ENCODE peak calls at places on chromosomes 11 and 22, in nine cellular contexts. K, U, C, B, Q, M, N, X and Z are unnamed samples.

GRCh38 chr11:1838426-1839131 is at the start of gene TNNI2:
- ATAC-seq in B (peak), M (peak), Q (no peak), N (no peak), U (no peak), X (no peak), K (peak), C (peak), Z (no peak)

GRCh38 chr11:45722144-45722543 is 56.7 kb upstream of the CHST1 start:
- ATAC-seq in K (peak), Q (no peak), N (no peak), C (peak), M (peak), B (no peak), X (no peak), U (peak), Z (no peak)

GRCh38 chr11:72626637-72626936 is 47.6 kb downstream of the PDE2A start:
- ATAC-seq in N (no peak), X (no peak), Q (no peak), C (no peak), U (no peak), K (no peak), B (no peak), M (no peak), Z (no peak)

GRCh38 chr11:113104390-113105251 is 143.4 kb downstream of the NCAM1 start:
- ATAC-seq in K (no peak), U (no peak), N (no peak), X (no peak), M (no peak), B (no peak), Q (no peak), C (no peak), Z (no peak)

GRCh38 chr11:105609832-105610781 is at the start of gene GRIA4:
- ATAC-seq in N (peak), K (peak), U (peak), X (peak), B (peak), C (no peak), M (no peak), Q (peak), Z (peak)

GRCh38 chr11:33743291-33743690 is 7.1 kb upstream of the CD59 start:
- ATAC-seq in N (no peak), U (no peak), M (no peak), Q (no peak), C (no peak), K (no peak), B (no peak), X (no peak), Z (no peak)

GRCh38 chr11:60164550-60165075 is 18.3 kb downstream of the MS4A6A start:
- ATAC-seq in U (no peak), C (no peak), B (peak), X (no peak), N (no peak), Q (no peak), K (no peak), M (no peak), Z (no peak)

GRCh38 chr11:71489311-71490043 is 36.5 kb downstream of the NADSYN1 start:
- ATAC-seq in Q (peak), B (peak), X (no peak), K (peak), C (no peak), N (no peak), U (no peak), M (no peak), Z (no peak)

GRCh38 chr11:39990413-39990812 is 1469.0 kb downstream of the LRRC4C start:
- ATAC-seq in M (no peak), X (no peak), B (no peak), U (no peak), N (no peak), K (no peak), C (no peak), Q (no peak), Z (no peak)

GRCh38 chr22:30337461-30337778 is 10.7 kb upstream of the TBC1D10A start:
- ATAC-seq in B (no peak), N (no peak), K (no peak), U (no peak), X (no peak), M (peak), Q (no peak), C (no peak), Z (no peak)

GRCh38 chr11:75323609-75324008 is 27.9 kb downstream of the ARRB1 start:
- ATAC-seq in K (no peak), X (peak), N (peak), U (no peak), B (no peak), M (no peak), Q (no peak), C (no peak), Z (no peak)

GRCh38 chr11:45597116-45597515 is 68.3 kb downstream of the CHST1 start:
- ATAC-seq in C (no peak), K (no peak), M (no peak), N (no peak), X (no peak), B (no peak), Q (no peak), U (no peak), Z (no peak)

GRCh38 chr22:33842006-33842354 is 78.3 kb downstream of the LARGE1 start:
- ATAC-seq in U (no peak), K (no peak), Q (no peak), C (no peak), B (no peak), N (no peak), M (no peak), X (no peak), Z (no peak)

GRCh38 chr22:36163497-36163896 is 2.9 kb upstream of the APOL3 start:
- ATAC-seq in K (no peak), M (no peak), U (no peak), N (no peak), Q (no peak), X (no peak), C (no peak), B (no peak), Z (no peak)

GRCh38 chr22:40414838-40415505 is 44.6 kb downstream of the SGSM3 start:
- ATAC-seq in B (peak), M (no peak), Q (no peak), X (no peak), N (no peak), U (no peak), K (no peak), C (no peak), Z (no peak)

GRCh38 chr11:73645570-73645969 is 811 bp upstream of the PLEKHB1 start:
- ATAC-seq in X (no peak), K (no peak), N (no peak), C (no peak), Q (no peak), M (no peak), B (no peak), U (no peak), Z (no peak)

GRCh38 chr22:50483977-50484853 is 2.4 kb upstream of the MIOX start:
- ATAC-seq in N (no peak), K (no peak), Q (no peak), B (peak), C (peak), M (no peak), X (peak), U (no peak), Z (no peak)

GRCh38 chr22:24847490-24847889 is 41.5 kb downstream of the SGSM1 start:
- ATAC-seq in C (no peak), B (no peak), Q (no peak), M (no peak), U (no peak), K (no peak), N (no peak), X (no peak), Z (no peak)

GRCh38 chr22:47000256-47000655 is 237.8 kb downstream of the TBC1D22A start:
- ATAC-seq in X (no peak), U (no peak), K (no peak), N (no peak), M (no peak), C (no peak), Q (no peak), B (peak), Z (no peak)

GRCh38 chr11:32305460-32305859 is 129.9 kb downstream of the WT1 start:
- ATAC-seq in M (no peak), B (no peak), K (no peak), C (no peak), U (no peak), Q (no peak), N (no peak), X (no peak), Z (no peak)

GRCh38 chr11:116601734-116602636 is 170.8 kb downstream of the BUD13 start:
- ATAC-seq in N (no peak), K (no peak), X (peak), U (no peak), M (no peak), B (no peak), C (no peak), Q (no peak), Z (no peak)

DNA sequence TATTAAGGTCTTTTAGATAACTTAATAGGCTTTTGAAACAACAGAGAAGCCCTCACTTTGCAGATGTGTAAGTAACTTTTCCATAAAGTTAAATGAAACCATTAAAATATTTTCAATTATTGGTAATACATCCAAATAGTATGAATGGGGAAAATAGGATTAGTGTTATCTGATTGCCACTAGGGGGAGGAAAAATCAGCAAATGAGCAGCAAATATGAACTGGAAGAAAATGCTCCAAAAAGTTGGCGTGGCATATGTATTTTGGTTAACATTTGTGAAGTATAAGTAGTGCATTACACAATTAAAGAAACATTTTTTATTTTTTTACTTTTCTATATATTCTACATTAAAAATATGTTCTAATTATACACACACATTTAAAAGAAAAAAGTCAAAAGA is 259.8 kb upstream of the ANO5 start:
- ATAC-seq in B (peak), N (no peak), C (no peak), M (no peak), U (no peak), Q (no peak), X (no peak), K (no peak), Z (no peak)
- TF ChIP-seq CTCF in B (peak), N (no peak), C (no peak), M (peak), U (no peak), Q (no peak), X (peak), K (peak), Z (peak)

DNA sequence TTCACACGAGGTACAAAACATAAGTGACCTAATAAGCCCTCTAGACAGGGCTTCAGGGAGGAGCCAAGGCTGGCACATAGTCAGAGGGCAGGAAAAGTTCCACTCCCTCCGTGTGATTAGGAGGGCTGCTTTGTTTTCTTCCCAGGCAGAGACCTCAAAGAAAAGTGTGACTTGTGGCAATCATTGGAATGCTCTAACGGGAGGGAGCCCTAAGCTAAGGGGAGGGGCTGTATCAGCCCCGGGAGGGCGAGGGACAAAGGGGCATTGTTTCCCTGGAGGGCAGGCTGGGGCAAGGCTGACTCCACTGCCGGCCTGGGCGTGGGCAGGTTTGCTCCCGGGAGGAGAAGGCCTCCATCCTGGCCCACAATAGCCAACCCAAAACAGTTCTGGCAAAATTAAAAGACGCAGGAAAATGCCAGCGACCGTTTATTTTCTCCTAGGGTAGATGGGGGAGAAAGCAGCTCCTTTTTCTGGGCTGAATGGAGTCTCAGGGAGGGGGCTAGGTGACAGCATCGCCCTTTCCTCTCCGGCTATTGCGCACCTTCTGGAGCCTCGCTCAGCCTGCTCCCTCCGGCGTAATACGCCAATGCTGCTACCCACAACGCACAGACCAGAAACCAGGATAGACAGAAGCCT is 60.1 kb downstream of the ENDOD1 start:
- ATAC-seq in X (peak), Q (no peak), U (peak), K (no peak), M (no peak), C (no peak), N (peak), B (no peak), Z (peak)
- TF ChIP-seq POLR2A in X (no peak), Q (no peak), U (no peak), K (no peak), M (no peak), C (no peak), N (no peak), B (no peak), Z (no peak)

DNA sequence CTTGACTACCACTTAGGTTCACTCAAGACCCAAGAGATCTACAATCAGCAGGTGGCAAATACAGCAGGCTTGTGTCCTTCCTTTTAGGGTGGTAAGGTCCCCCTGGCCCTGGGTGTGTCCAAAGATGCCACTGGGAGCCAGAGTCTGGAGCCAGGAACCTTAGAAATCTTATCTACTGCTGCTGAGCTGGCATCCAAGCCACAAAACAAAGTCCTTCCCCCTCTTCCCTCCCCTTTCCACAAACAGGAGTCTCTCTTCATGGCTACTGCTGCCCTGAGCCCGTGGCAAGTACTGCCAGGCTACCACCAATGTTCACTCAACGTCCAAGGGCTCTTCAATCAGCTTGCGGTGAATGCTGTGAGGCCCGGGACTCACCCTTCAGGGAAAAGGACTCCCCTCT is 21.4 kb upstream of the AQP11 start:
- ATAC-seq in Q (no peak), X (peak), B (no peak), N (no peak), M (no peak), U (no peak), C (no peak), K (no peak), Z (no peak)
- TF ChIP-seq CTCF in Q (no peak), X (no peak), B (no peak), N (no peak), M (no peak), U (no peak), C (no peak), K (no peak), Z (no peak)

GRCh38 chr11:67438121-67438902 is 830 bp upstream of the PTPRCAP start:
- ATAC-seq in B (peak), X (no peak), K (no peak), N (no peak), U (no peak), Q (no peak), M (no peak), C (no peak), Z (no peak)
- TF ChIP-seq POLR2A in B (peak), X (no peak), K (no peak), N (no peak), U (no peak), Q (no peak), M (no peak), C (peak), Z (no peak)

GRCh38 chr11:63019506-63019905 is 3.9 kb upstream of the SLC22A8 start:
- ATAC-seq in X (no peak), C (no peak), M (no peak), K (no peak), U (no peak), N (no peak), B (no peak), Q (no peak), Z (no peak)

GRCh38 chr11:63023415-63023814 is 7.8 kb upstream of the SLC22A8 start:
- ATAC-seq in C (no peak), M (no peak), X (no peak), U (no peak), K (peak), N (no peak), Q (no peak), B (no peak), Z (no peak)

GRCh38 chr11:63023851-63024648 is 8.4 kb upstream of the SLC22A8 start:
- ATAC-seq in B (peak), M (peak), X (peak), C (peak), K (peak), Q (peak), U (peak), N (peak), Z (peak)

GRCh38 chr11:63022422-63022821 is 6.8 kb upstream of the SLC22A8 start:
- ATAC-seq in N (no peak), C (no peak), X (no peak), U (no peak), M (no peak), B (no peak), Q (no peak), K (no peak), Z (no peak)

GRCh38 chr11:63020671-63021255 is 5.1 kb upstream of the SLC22A8 start:
- ATAC-seq in B (peak), C (peak), Q (no peak), N (peak), X (no peak), U (peak), K (peak), M (no peak), Z (no peak)
- TF ChIP-seq CTCF in B (peak), C (peak), Q (peak), N (peak), X (no peak), U (peak), K (peak), M (no peak), Z (no peak)

DNA sequence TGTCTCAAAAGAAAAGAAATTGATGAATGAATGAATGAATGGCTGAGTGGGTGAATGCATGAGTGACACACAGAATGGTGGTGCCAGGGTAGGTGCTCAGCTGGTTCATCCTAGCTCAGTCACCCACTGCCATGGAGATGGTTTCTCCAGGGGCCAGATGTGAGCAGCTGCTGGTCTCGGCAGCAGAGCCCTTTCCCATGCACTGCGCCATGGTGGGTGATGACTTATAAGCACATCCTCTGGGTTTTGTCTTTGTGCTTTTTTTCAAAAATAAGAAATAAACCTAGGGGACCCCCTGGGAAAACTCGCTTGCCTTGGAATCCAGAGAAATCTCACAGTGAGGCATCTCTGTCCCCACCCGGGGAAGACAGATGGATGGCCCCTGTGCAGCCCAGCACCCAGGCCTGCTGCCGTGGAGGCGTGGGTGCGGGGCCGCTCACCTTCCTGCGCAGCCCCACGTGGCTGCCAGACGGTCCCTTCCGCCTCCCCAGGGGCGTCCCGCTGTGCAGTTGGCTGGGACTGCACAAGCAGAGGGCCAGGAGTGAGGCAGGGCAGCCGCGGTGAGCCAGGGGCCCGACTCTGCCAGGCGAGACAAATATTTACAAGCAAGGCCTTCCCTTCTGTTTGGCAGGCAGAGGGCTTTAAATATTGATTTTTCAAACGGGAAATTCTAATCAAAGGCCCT is 24.2 kb downstream of the MPPED1 start:
- ATAC-seq in M (no peak), X (peak), C (no peak), B (no peak), Q (no peak), N (peak), K (no peak), U (no peak), Z (no peak)
- TF ChIP-seq POLR2A in M (no peak), X (no peak), C (no peak), B (no peak), Q (no peak), N (no peak), K (no peak), U (no peak), Z (no peak)

GRCh38 chr22:20283674-20284066 is 15.6 kb upstream of the RTN4R start:
- ATAC-seq in C (no peak), B (no peak), N (no peak), K (no peak), M (no peak), U (no peak), X (no peak), Q (no peak), Z (no peak)
- TF ChIP-seq CTCF in C (no peak), B (no peak), N (no peak), K (no peak), M (no peak), U (no peak), X (no peak), Q (no peak), Z (no peak)